ENCODE peak calls at places on chromosomes 4 and X, in seven cellular contexts. One of them, this sample, is unnamed.
A peak's percentile ranks its signal among the peaks of the same experiment; 100 is the strongest.

GRCh38 chrX:131802836-131803626 is 220.1 kb upstream of the STK26 start:
- DNase-seq in neuronal stem cell: no peak
- DNase-seq in heart right ventricle: peak; percentile 17
- DNase-seq in H7: peak; percentile 75
- DNase-seq in fibroblast of lung: no peak
- DNase-seq in colonic mucosa: peak; percentile 73
- DNase-seq in dorsolateral prefrontal cortex: peak; percentile 71
- DNase-seq in this sample: peak; percentile 74

GRCh38 chr4:79442422-79442821 is 34.4 kb upstream of the GK2 start:
- DNase-seq in neuronal stem cell: no peak
- DNase-seq in heart right ventricle: no peak
- DNase-seq in fibroblast of lung: peak; percentile 3
- DNase-seq in H7: no peak
- DNase-seq in colonic mucosa: no peak
- DNase-seq in dorsolateral prefrontal cortex: no peak
- DNase-seq in this sample: no peak

GRCh38 chr4:123631699-123632098 is 235.1 kb downstream of the SPRY1 start:
- DNase-seq in neuronal stem cell: no peak
- DNase-seq in colonic mucosa: no peak
- DNase-seq in H7: no peak
- DNase-seq in heart right ventricle: no peak
- DNase-seq in dorsolateral prefrontal cortex: no peak
- DNase-seq in fibroblast of lung: no peak
- DNase-seq in this sample: no peak

GRCh38 chr4:5839751-5840674 is 52.9 kb downstream of the CRMP1 start:
- DNase-seq in fibroblast of lung: peak; percentile 47
- DNase-seq in heart right ventricle: peak; percentile 73
- DNase-seq in colonic mucosa: peak; percentile 26
- DNase-seq in neuronal stem cell: no peak
- DNase-seq in H7: peak; percentile 57
- DNase-seq in dorsolateral prefrontal cortex: no peak
- DNase-seq in this sample: no peak

GRCh38 chr4:178293601-178294000 is 851.4 kb upstream of the AGA start:
- DNase-seq in H7: no peak
- DNase-seq in fibroblast of lung: no peak
- DNase-seq in neuronal stem cell: no peak
- DNase-seq in dorsolateral prefrontal cortex: no peak
- DNase-seq in heart right ventricle: no peak
- DNase-seq in colonic mucosa: no peak
- DNase-seq in this sample: no peak

GRCh38 chrX:10109695-10110094 is 47.1 kb upstream of the CLCN4 start:
- DNase-seq in neuronal stem cell: no peak
- DNase-seq in heart right ventricle: peak; percentile 59
- DNase-seq in fibroblast of lung: peak; percentile 68
- DNase-seq in dorsolateral prefrontal cortex: peak; percentile 53
- DNase-seq in H7: no peak
- DNase-seq in colonic mucosa: peak; percentile 44
- DNase-seq in this sample: no peak

GRCh38 chr4:90328558-90328957 is 201.4 kb downstream of the CCSER1 start:
- DNase-seq in fibroblast of lung: peak; percentile 62
- DNase-seq in colonic mucosa: peak; percentile 25
- DNase-seq in H7: no peak
- DNase-seq in neuronal stem cell: peak; percentile 8
- DNase-seq in dorsolateral prefrontal cortex: no peak
- DNase-seq in heart right ventricle: peak; percentile 32
- DNase-seq in this sample: no peak

GRCh38 chr4:131427000-131427399 is 1722.1 kb upstream of the PCDH10 start:
- DNase-seq in colonic mucosa: no peak
- DNase-seq in dorsolateral prefrontal cortex: no peak
- DNase-seq in heart right ventricle: no peak
- DNase-seq in H7: peak; percentile 2
- DNase-seq in neuronal stem cell: no peak
- DNase-seq in fibroblast of lung: no peak
- DNase-seq in this sample: no peak

GRCh38 chrX:139200793-139201192 is 329.7 kb upstream of the F9 start:
- DNase-seq in neuronal stem cell: no peak
- DNase-seq in fibroblast of lung: peak; percentile 22
- DNase-seq in H7: no peak
- DNase-seq in colonic mucosa: no peak
- DNase-seq in heart right ventricle: no peak
- DNase-seq in dorsolateral prefrontal cortex: no peak
- DNase-seq in this sample: no peak

GRCh38 chrX:10158279-10158939 is 1.6 kb downstream of the CLCN4 start:
- DNase-seq in dorsolateral prefrontal cortex: peak; percentile 79
- DNase-seq in fibroblast of lung: no peak
- DNase-seq in heart right ventricle: no peak
- DNase-seq in colonic mucosa: no peak
- DNase-seq in H7: peak; percentile 84
- DNase-seq in neuronal stem cell: peak; percentile 5
- DNase-seq in this sample: peak; percentile 72

DNA sequence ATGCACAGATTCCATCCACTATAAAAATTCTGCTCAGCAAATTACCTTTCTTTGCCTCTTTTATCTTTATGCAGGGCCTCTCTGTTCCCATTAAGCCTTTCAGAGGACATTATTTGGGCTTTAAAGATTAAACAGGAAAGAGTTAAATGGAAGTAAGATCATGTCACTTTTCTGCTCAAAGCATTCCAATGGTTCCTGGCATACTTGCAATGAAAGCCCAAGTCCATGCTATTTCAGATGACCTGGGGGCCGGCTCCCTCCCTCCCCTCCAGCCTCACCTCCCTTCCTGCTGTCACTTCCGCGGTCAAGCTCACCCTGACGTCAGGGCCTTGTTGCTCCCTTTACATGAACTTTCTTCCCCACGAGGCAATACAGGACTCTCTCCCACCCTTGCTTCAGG is 125.5 kb downstream of the C4orf51 start:
- DNase-seq in heart right ventricle: peak; percentile 62
- DNase-seq in H7: no peak
- DNase-seq in colonic mucosa: no peak
- DNase-seq in dorsolateral prefrontal cortex: no peak
- DNase-seq in neuronal stem cell: no peak
- DNase-seq in fibroblast of lung: no peak
- DNase-seq in this sample: peak; percentile 77
- H3K4me3 ChIP-seq in heart right ventricle: no peak overlapping the region
- H3K4me3 ChIP-seq in H7: no peak overlapping the region
- H3K4me3 ChIP-seq in colonic mucosa: no peak overlapping the region
- H3K4me3 ChIP-seq in dorsolateral prefrontal cortex: no peak overlapping the region
- H3K4me3 ChIP-seq in neuronal stem cell: no peak overlapping the region
- H3K4me3 ChIP-seq in fibroblast of lung: no peak overlapping the region
- H3K4me3 ChIP-seq in this sample: no peak overlapping the region

DNA sequence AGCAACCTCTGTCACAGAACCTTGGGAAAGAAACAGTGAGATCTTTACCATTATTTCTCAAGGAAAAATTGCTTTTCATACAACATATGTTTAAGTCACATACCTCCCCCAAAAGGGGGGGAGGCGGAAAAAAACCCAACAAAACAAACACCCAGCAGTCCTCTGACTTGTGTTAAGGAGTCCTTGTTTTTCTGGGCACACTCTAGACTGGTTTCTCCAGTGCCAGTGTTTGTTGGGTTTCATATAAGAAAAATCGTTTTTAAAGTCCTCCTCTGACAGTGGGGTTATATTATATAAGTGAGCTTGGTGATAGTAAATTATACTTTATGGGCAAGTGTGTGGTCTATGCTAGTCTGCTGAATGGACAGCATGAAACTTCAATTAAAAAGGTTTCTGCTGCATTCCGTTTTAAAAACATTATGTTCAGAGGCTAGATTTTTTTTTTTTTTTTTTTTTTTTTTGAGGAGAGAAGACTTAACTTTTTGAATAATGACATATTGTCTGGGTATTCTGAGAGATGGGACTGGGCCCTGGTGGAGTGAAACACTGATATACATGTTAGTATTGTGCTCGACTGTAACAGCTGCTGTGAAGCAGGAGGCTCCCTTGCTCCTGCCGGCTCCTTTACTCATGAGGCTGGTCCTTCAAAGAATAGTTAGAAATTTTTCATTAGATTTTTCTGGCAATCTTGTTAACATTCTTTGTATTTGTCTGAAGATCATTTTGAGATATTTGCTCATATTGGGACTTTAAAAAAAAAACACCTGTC is 73.1 kb downstream of the TMEM131L start:
- DNase-seq in dorsolateral prefrontal cortex: no peak
- DNase-seq in colonic mucosa: no peak
- DNase-seq in H7: no peak
- DNase-seq in heart right ventricle: no peak
- DNase-seq in neuronal stem cell: no peak
- DNase-seq in fibroblast of lung: no peak
- DNase-seq in this sample: no peak
- H3K4me3 ChIP-seq in dorsolateral prefrontal cortex: peak overlapping the region; percentile 56
- H3K4me3 ChIP-seq in colonic mucosa: no peak overlapping the region
- H3K4me3 ChIP-seq in H7: no peak overlapping the region
- H3K4me3 ChIP-seq in heart right ventricle: peak overlapping the region; percentile 34
- H3K4me3 ChIP-seq in neuronal stem cell: no peak overlapping the region
- H3K4me3 ChIP-seq in fibroblast of lung: peak overlapping the region; percentile 48
- H3K4me3 ChIP-seq in this sample: no peak overlapping the region

DNA sequence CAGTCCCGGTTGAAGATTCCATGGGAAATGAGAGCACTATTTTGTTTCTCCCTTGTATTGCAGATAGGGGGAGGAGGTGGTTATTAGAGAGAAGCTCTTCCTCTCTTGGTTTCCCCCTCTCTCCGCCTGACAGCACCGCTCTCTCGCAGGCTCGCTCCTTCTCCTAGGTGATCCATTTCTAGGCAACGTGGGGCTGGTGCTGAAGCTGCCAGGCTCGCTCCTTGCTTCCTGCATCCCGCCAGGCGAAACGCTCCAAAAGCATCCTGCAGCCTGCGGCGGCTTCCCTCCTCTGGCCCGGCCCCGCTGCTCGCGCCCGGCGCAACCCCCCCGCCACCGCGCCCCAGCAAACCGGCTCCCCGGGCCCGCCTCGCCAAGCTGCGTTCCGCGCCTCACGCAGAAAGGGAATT is at the start of gene GRID2:
- DNase-seq in heart right ventricle: no peak
- DNase-seq in neuronal stem cell: peak; percentile 38
- DNase-seq in H7: peak; percentile 78
- DNase-seq in dorsolateral prefrontal cortex: peak; percentile 58
- DNase-seq in fibroblast of lung: peak; percentile 48
- DNase-seq in colonic mucosa: no peak
- DNase-seq in this sample: peak; percentile 91
- H3K4me3 ChIP-seq in heart right ventricle: peak within 1 kb of the TSS; percentile 50
- H3K4me3 ChIP-seq in neuronal stem cell: peak within 1 kb of the TSS; percentile 57
- H3K4me3 ChIP-seq in H7: peak within 1 kb of the TSS; percentile 81
- H3K4me3 ChIP-seq in dorsolateral prefrontal cortex: peak within 1 kb of the TSS; percentile 55
- H3K4me3 ChIP-seq in fibroblast of lung: peak within 1 kb of the TSS; percentile 72
- H3K4me3 ChIP-seq in colonic mucosa: no peak within 1 kb of the TSS
- H3K4me3 ChIP-seq in this sample: peak within 1 kb of the TSS; percentile 95

GRCh38 chr4:67699603-67700002 is 1.4 kb downstream of the UBA6 start:
- DNase-seq in colonic mucosa: no peak
- DNase-seq in heart right ventricle: no peak
- DNase-seq in fibroblast of lung: no peak
- DNase-seq in dorsolateral prefrontal cortex: no peak
- DNase-seq in H7: no peak
- DNase-seq in neuronal stem cell: no peak
- DNase-seq in this sample: no peak
- H3K4me3 ChIP-seq in colonic mucosa: no peak overlapping the region
- H3K4me3 ChIP-seq in heart right ventricle: peak overlapping the region; percentile 92
- H3K4me3 ChIP-seq in fibroblast of lung: peak overlapping the region; percentile 99
- H3K4me3 ChIP-seq in dorsolateral prefrontal cortex: no peak overlapping the region
- H3K4me3 ChIP-seq in H7: peak overlapping the region; percentile 86
- H3K4me3 ChIP-seq in neuronal stem cell: peak overlapping the region; percentile 67
- H3K4me3 ChIP-seq in this sample: peak overlapping the region; percentile 95

DNA sequence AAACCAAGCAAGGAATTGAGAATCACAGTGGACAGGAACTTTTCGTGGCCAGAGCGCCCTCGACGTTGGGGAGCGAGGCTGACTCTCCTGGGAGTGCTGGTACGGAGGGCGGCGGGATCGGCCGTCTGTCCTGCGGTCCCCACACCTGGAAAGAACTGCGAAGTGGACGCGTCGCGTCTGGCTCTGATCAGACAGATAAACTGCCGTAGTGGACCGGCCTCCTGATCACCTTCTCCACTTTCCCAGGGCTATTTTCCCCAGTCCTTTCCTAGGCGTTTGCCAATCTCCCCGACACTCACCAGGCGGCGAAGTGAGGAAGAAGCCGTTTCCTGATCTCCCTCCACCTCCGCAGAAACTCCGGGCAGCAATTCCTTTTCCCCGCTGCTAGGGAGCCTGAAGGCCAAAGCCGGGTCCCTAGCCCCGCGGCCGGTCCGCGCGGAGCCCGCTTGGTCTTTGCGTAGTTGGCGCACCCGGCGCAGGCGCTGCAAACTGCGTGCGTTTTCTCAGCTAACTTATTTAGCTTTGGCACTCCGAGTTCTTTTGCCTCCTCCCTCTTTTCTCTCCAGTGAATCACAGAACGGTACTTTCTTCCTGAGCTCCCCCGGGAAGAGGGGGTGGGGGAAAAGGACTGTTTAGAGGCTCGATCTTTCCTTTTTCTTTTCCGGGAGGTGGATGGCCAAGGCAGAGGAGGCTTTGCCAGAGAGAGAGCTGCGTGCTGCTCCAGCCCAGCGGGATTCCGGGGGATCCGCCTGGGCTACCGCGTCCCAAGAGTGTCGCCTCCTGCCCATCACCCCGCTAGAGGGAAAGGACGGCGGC is at the start of gene ARSJ:
- DNase-seq in colonic mucosa: peak; percentile 63
- DNase-seq in H7: peak; percentile 71
- DNase-seq in fibroblast of lung: peak; percentile 81
- DNase-seq in heart right ventricle: peak; percentile 34
- DNase-seq in dorsolateral prefrontal cortex: peak; percentile 42
- DNase-seq in neuronal stem cell: peak; percentile 63
- DNase-seq in this sample: peak; percentile 88
- H3K4me3 ChIP-seq in colonic mucosa: peak within 1 kb of the TSS; percentile 68
- H3K4me3 ChIP-seq in H7: peak within 1 kb of the TSS; percentile 58
- H3K4me3 ChIP-seq in fibroblast of lung: peak within 1 kb of the TSS; percentile 87
- H3K4me3 ChIP-seq in heart right ventricle: peak within 1 kb of the TSS; percentile 66
- H3K4me3 ChIP-seq in dorsolateral prefrontal cortex: peak within 1 kb of the TSS; percentile 34
- H3K4me3 ChIP-seq in neuronal stem cell: peak within 1 kb of the TSS; percentile 47
- H3K4me3 ChIP-seq in this sample: peak within 1 kb of the TSS; percentile 87

DNA sequence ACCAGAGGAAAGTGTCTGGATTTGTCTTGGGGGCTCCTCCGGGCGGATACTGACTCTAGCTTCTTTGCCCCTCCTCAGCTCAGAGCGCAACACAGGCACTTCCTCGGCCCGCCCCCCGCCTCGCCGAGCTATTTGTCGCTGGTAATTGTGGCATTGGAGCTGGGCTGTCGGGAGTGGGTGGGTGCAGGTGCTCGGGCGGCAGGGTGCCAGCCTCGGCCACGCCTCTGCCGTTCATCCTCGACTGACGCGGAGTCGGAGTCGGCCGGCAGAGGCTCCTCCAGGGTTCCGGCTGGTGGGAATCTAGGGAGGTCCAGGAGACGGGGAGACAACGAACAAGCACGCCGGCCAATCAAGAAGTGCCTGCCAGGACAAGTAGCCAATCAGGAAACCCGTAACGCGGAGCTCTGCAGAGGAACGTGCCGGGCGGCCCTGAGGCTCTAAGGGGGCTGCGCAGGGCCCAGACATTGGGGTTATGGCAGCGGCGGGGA is 3.9 kb upstream of the SYN1 start:
- DNase-seq in colonic mucosa: peak; percentile 34
- DNase-seq in heart right ventricle: peak; percentile 56
- DNase-seq in dorsolateral prefrontal cortex: peak; percentile 72
- DNase-seq in neuronal stem cell: peak; percentile 56
- DNase-seq in fibroblast of lung: peak; percentile 76
- DNase-seq in H7: peak; percentile 95
- DNase-seq in this sample: peak; percentile 94
- H3K4me3 ChIP-seq in colonic mucosa: peak overlapping the region; percentile 17
- H3K4me3 ChIP-seq in heart right ventricle: peak overlapping the region; percentile 32
- H3K4me3 ChIP-seq in dorsolateral prefrontal cortex: peak overlapping the region; percentile 14
- H3K4me3 ChIP-seq in neuronal stem cell: peak overlapping the region; percentile 45
- H3K4me3 ChIP-seq in fibroblast of lung: peak overlapping the region; percentile 26
- H3K4me3 ChIP-seq in H7: peak overlapping the region; percentile 25
- H3K4me3 ChIP-seq in this sample: peak overlapping the region; percentile 69